ENCODE peak calls at places on chromosomes 2 and 18, in nine cellular contexts. One of them, this sample, is unnamed. For H3K4me1, the result is how much of the 10 kb centered on the place peaks cover.

GRCh38 chr2:203928849-203929248 is 7.7 kb upstream of the ICOS start:
- DNase-seq in Peyer's patch: no peak
- DNase-seq in cardiac muscle cell: no peak
- DNase-seq in heart right ventricle: no peak
- DNase-seq in endodermal cell: no peak
- DNase-seq in transverse colon: no peak
- DNase-seq in body of pancreas: no peak
- DNase-seq in ovary: no peak
- DNase-seq in H9: no peak
- DNase-seq in this sample: no peak

GRCh38 chr2:113842919-113843736 is 46.8 kb upstream of the ACTR3 start:
- DNase-seq in cardiac muscle cell: no peak
- DNase-seq in body of pancreas: no peak
- DNase-seq in endodermal cell: no peak
- DNase-seq in transverse colon: no peak
- DNase-seq in ovary: no peak
- DNase-seq in H9: no peak
- DNase-seq in Peyer's patch: no peak
- DNase-seq in heart right ventricle: no peak
- DNase-seq in this sample: no peak

GRCh38 chr2:60007666-60008065 is 545.8 kb downstream of the BCL11A start:
- DNase-seq in endodermal cell: no peak
- DNase-seq in ovary: no peak
- DNase-seq in Peyer's patch: no peak
- DNase-seq in H9: no peak
- DNase-seq in heart right ventricle: no peak
- DNase-seq in transverse colon: no peak
- DNase-seq in cardiac muscle cell: no peak
- DNase-seq in body of pancreas: no peak
- DNase-seq in this sample: no peak

GRCh38 chr2:108579631-108580030 is 45.4 kb downstream of the LIMS1 start:
- DNase-seq in body of pancreas: peak
- DNase-seq in heart right ventricle: peak
- DNase-seq in ovary: no peak
- DNase-seq in transverse colon: no peak
- DNase-seq in H9: no peak
- DNase-seq in Peyer's patch: no peak
- DNase-seq in endodermal cell: no peak
- DNase-seq in cardiac muscle cell: no peak
- DNase-seq in this sample: no peak

GRCh38 chr2:238138331-238139102 is at the start of gene KLHL30:
- DNase-seq in ovary: no peak
- DNase-seq in heart right ventricle: peak
- DNase-seq in H9: no peak
- DNase-seq in Peyer's patch: peak
- DNase-seq in endodermal cell: no peak
- DNase-seq in transverse colon: no peak
- DNase-seq in cardiac muscle cell: peak
- DNase-seq in body of pancreas: no peak
- DNase-seq in this sample: no peak

GRCh38 chr2:2057125-2057721 is 273.9 kb downstream of the MYT1L start:
- DNase-seq in heart right ventricle: peak
- DNase-seq in body of pancreas: peak
- DNase-seq in ovary: peak
- DNase-seq in H9: peak
- DNase-seq in endodermal cell: peak
- DNase-seq in transverse colon: peak
- DNase-seq in cardiac muscle cell: no peak
- DNase-seq in Peyer's patch: peak
- DNase-seq in this sample: peak

GRCh38 chr18:67359868-67360838 is 156.4 kb downstream of the DSEL start:
- DNase-seq in Peyer's patch: no peak
- DNase-seq in body of pancreas: peak
- DNase-seq in endodermal cell: no peak
- DNase-seq in H9: no peak
- DNase-seq in cardiac muscle cell: no peak
- DNase-seq in ovary: peak
- DNase-seq in heart right ventricle: peak
- DNase-seq in transverse colon: peak
- DNase-seq in this sample: peak

GRCh38 chr18:69357590-69357989 is 43.1 kb upstream of the DOK6 start:
- DNase-seq in transverse colon: no peak
- DNase-seq in body of pancreas: no peak
- DNase-seq in H9: no peak
- DNase-seq in Peyer's patch: no peak
- DNase-seq in heart right ventricle: no peak
- DNase-seq in endodermal cell: no peak
- DNase-seq in cardiac muscle cell: no peak
- DNase-seq in ovary: no peak
- DNase-seq in this sample: no peak

GRCh38 chr18:48777026-48777736 is 173.6 kb downstream of the SMAD7 start:
- DNase-seq in transverse colon: peak
- DNase-seq in Peyer's patch: peak
- DNase-seq in heart right ventricle: no peak
- DNase-seq in endodermal cell: peak
- DNase-seq in body of pancreas: peak
- DNase-seq in ovary: peak
- DNase-seq in H9: peak
- DNase-seq in cardiac muscle cell: peak
- DNase-seq in this sample: peak

DNA sequence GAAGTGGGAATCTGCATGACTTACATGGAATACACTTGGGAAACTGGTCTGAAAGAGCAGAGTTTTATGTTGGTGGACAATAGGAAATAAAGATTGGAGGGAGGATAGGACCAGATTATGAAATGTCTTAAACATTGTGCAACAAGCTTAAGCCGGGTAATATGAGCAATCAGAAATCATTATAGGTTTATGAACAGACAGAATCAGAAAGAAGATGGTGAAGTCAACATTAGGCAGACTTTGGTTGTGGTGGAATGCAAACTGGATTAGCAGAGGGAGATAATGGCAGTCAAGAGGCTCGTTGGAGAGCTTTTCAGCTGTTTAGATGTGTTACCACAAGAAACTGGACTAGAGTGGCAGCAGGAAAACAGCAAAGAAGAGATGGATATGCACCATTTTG is 43.5 kb downstream of the CRIM1 start:
- DNase-seq in body of pancreas: no peak
- DNase-seq in transverse colon: no peak
- DNase-seq in H9: no peak
- DNase-seq in ovary: no peak
- DNase-seq in cardiac muscle cell: no peak
- DNase-seq in heart right ventricle: no peak
- DNase-seq in Peyer's patch: no peak
- DNase-seq in endodermal cell: no peak
- DNase-seq in this sample: no peak
- H3K4me1 ChIP-seq in body of pancreas: under half
- H3K4me1 ChIP-seq in transverse colon: under half
- H3K4me1 ChIP-seq in H9: under half
- H3K4me1 ChIP-seq in ovary: under half
- H3K4me1 ChIP-seq in cardiac muscle cell: under half
- H3K4me1 ChIP-seq in heart right ventricle: under half
- H3K4me1 ChIP-seq in Peyer's patch: under half
- H3K4me1 ChIP-seq in endodermal cell: under half
- H3K4me1 ChIP-seq in this sample: under half

GRCh38 chr2:196991061-196991460 is 64.6 kb upstream of the PGAP1 start:
- DNase-seq in transverse colon: no peak
- DNase-seq in body of pancreas: no peak
- DNase-seq in endodermal cell: no peak
- DNase-seq in ovary: no peak
- DNase-seq in heart right ventricle: no peak
- DNase-seq in H9: no peak
- DNase-seq in cardiac muscle cell: no peak
- DNase-seq in Peyer's patch: no peak
- DNase-seq in this sample: no peak
- H3K27ac ChIP-seq in transverse colon: no peak
- H3K27ac ChIP-seq in body of pancreas: no peak
- H3K27ac ChIP-seq in endodermal cell: no peak
- H3K27ac ChIP-seq in ovary: no peak
- H3K27ac ChIP-seq in heart right ventricle: no peak
- H3K27ac ChIP-seq in H9: no peak
- H3K27ac ChIP-seq in cardiac muscle cell: no peak
- H3K27ac ChIP-seq in Peyer's patch: no peak
- H3K27ac ChIP-seq in this sample: no peak

GRCh38 chr18:3268306-3268705 is 6.4 kb downstream of the MYL12B start:
- DNase-seq in body of pancreas: no peak
- DNase-seq in ovary: no peak
- DNase-seq in transverse colon: no peak
- DNase-seq in Peyer's patch: no peak
- DNase-seq in H9: no peak
- DNase-seq in heart right ventricle: no peak
- DNase-seq in endodermal cell: no peak
- DNase-seq in cardiac muscle cell: no peak
- DNase-seq in this sample: peak

GRCh38 chr18:3266062-3266608 is 4.2 kb downstream of the MYL12B start:
- DNase-seq in Peyer's patch: no peak
- DNase-seq in transverse colon: no peak
- DNase-seq in ovary: no peak
- DNase-seq in heart right ventricle: no peak
- DNase-seq in cardiac muscle cell: no peak
- DNase-seq in body of pancreas: no peak
- DNase-seq in endodermal cell: no peak
- DNase-seq in H9: no peak
- DNase-seq in this sample: no peak

GRCh38 chr18:3269900-3270299 is 8.0 kb downstream of the MYL12B start:
- DNase-seq in transverse colon: no peak
- DNase-seq in endodermal cell: no peak
- DNase-seq in cardiac muscle cell: no peak
- DNase-seq in ovary: no peak
- DNase-seq in H9: no peak
- DNase-seq in Peyer's patch: no peak
- DNase-seq in body of pancreas: no peak
- DNase-seq in heart right ventricle: no peak
- DNase-seq in this sample: no peak

GRCh38 chr18:3265564-3266033 is 3.7 kb downstream of the MYL12B start:
- DNase-seq in H9: no peak
- DNase-seq in heart right ventricle: no peak
- DNase-seq in cardiac muscle cell: no peak
- DNase-seq in Peyer's patch: no peak
- DNase-seq in body of pancreas: no peak
- DNase-seq in endodermal cell: no peak
- DNase-seq in ovary: no peak
- DNase-seq in transverse colon: no peak
- DNase-seq in this sample: no peak

DNA sequence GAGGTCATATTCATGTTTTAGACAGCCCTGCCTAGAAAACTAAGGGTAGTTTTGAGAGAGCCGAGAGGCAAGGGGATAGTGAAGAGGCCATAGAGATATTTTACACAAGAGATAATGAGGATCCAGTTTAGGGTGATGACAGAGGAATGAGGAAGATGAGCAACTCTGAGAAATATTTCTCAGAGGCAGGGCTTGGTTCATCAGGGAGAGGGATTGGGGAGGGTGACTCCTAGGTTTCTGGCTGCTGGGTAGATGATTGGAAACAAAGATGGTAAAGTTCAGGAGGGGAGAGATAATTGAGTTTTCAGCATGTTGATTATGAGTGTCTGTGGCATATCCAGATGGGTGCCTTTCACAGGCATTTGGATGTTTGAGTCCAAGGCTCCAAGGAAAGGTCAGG is 7.3 kb downstream of the MYL12B start:
- DNase-seq in endodermal cell: no peak
- DNase-seq in heart right ventricle: no peak
- DNase-seq in H9: no peak
- DNase-seq in transverse colon: no peak
- DNase-seq in Peyer's patch: no peak
- DNase-seq in cardiac muscle cell: no peak
- DNase-seq in ovary: no peak
- DNase-seq in body of pancreas: no peak
- DNase-seq in this sample: no peak
- H3K4me1 ChIP-seq in endodermal cell: under half
- H3K4me1 ChIP-seq in heart right ventricle: half or more
- H3K4me1 ChIP-seq in H9: under half
- H3K4me1 ChIP-seq in transverse colon: half or more
- H3K4me1 ChIP-seq in Peyer's patch: under half
- H3K4me1 ChIP-seq in cardiac muscle cell: under half
- H3K4me1 ChIP-seq in ovary: under half
- H3K4me1 ChIP-seq in body of pancreas: half or more
- H3K4me1 ChIP-seq in this sample: under half

GRCh38 chr2:240892361-240892760 is 3.6 kb downstream of the MAB21L4 start:
- DNase-seq in endodermal cell: no peak
- DNase-seq in heart right ventricle: no peak
- DNase-seq in Peyer's patch: no peak
- DNase-seq in ovary: no peak
- DNase-seq in cardiac muscle cell: no peak
- DNase-seq in transverse colon: no peak
- DNase-seq in H9: no peak
- DNase-seq in body of pancreas: no peak
- DNase-seq in this sample: no peak
- H3K27ac ChIP-seq in endodermal cell: no peak
- H3K27ac ChIP-seq in heart right ventricle: no peak
- H3K27ac ChIP-seq in Peyer's patch: no peak
- H3K27ac ChIP-seq in ovary: no peak
- H3K27ac ChIP-seq in cardiac muscle cell: no peak
- H3K27ac ChIP-seq in transverse colon: no peak
- H3K27ac ChIP-seq in H9: no peak
- H3K27ac ChIP-seq in body of pancreas: no peak
- H3K27ac ChIP-seq in this sample: no peak